ENCODE peak calls at places on chromosomes 16 and 17, in five cellular contexts. M is CD4-positive, alpha-beta T cell; K is activated CD4-positive, alpha-beta T cell treated with anti-CD3 and anti-CD28 coated beads, Interleukin-2, amount 50 U/mL, for 1 hour; V is NB4; Q is WTC11. Z is an unnamed sample.
A peak's percentile ranks its signal among the peaks of the same experiment; 100 is the strongest.

GRCh38 chr17:17824119-17824779 is 12.5 kb downstream of the SREBF1 start:
- DNase-seq in M (no peak), K (no peak), V (no peak), Q (no peak), Z (no peak)

GRCh38 chr16:58331024-58331707 is 36.3 kb upstream of the PRSS54 start:
- DNase-seq in M (no peak), K (no peak), V (no peak), Q (peak; percentile 73), Z (no peak)

GRCh38 chr16:50644730-50645129 is 36.4 kb downstream of the SNX20 start:
- DNase-seq in M (peak; percentile 52), K (peak; percentile 42), V (peak; percentile 60), Q (peak; percentile 35), Z (peak; percentile 48)

GRCh38 chr17:1186923-1187771 is 7.4 kb upstream of the ABR start:
- DNase-seq in M (peak; percentile 81), K (peak; percentile 72), V (peak; percentile 81), Q (peak; percentile 90), Z (peak; percentile 87)

GRCh38 chr17:13947499-13947898 is 121.8 kb upstream of the COX10 start:
- DNase-seq in M (no peak), K (no peak), V (no peak), Q (no peak), Z (peak; percentile 28)

GRCh38 chr17:41758601-41759000 is 24.2 kb upstream of the HAP1 start:
- DNase-seq in M (no peak), K (no peak), V (no peak), Q (no peak), Z (no peak)

GRCh38 chr17:69637399-69638165 is 223.1 kb downstream of the MAP2K6 start:
- DNase-seq in M (no peak), K (no peak), V (no peak), Q (no peak), Z (peak; percentile 74)

GRCh38 chr17:980406-981291 is 1.1 kb upstream of the NXN start:
- DNase-seq in M (peak; percentile 75), K (peak; percentile 75), V (peak; percentile 78), Q (peak; percentile 72), Z (peak; percentile 88)

GRCh38 chr16:67386861-67387455 is 6.3 kb downstream of the TPPP3 start:
- DNase-seq in M (no peak), K (no peak), V (no peak), Q (no peak), Z (no peak)

GRCh38 chr16:10619271-10619849 is 39.0 kb upstream of the EMP2 start:
- DNase-seq in M (no peak), K (no peak), V (no peak), Q (peak; percentile 46), Z (no peak)

GRCh38 chr16:66486773-66487579 is 59.9 kb downstream of the BEAN1 start:
- DNase-seq in M (peak; percentile 2), K (no peak), V (no peak), Q (no peak), Z (peak; percentile 70)

GRCh38 chr16:57859331-57859730 is 57.0 kb upstream of the KIFC3 start:
- DNase-seq in M (no peak), K (no peak), V (peak; percentile 77), Q (peak; percentile 41), Z (peak; percentile 56)

GRCh38 chr17:57397402-57397801 is 141.1 kb downstream of the MSI2 start:
- DNase-seq in M (no peak), K (no peak), V (no peak), Q (no peak), Z (no peak)

GRCh38 chr16:86901483-86901882 is 323.1 kb downstream of the FOXL1 start:
- DNase-seq in M (no peak), K (no peak), V (no peak), Q (no peak), Z (peak; percentile 26)

GRCh38 chr17:47636273-47637030 is 13.3 kb upstream of the KPNB1 start:
- DNase-seq in M (no peak), K (no peak), V (no peak), Q (no peak), Z (no peak)

GRCh38 chr16:56842133-56842532 is 22.9 kb upstream of the SLC12A3 start:
- DNase-seq in M (no peak), K (no peak), V (no peak), Q (no peak), Z (no peak)

GRCh38 chr17:8946476-8946875 is 19.0 kb downstream of the PIK3R5 start:
- DNase-seq in M (no peak), K (no peak), V (no peak), Q (no peak), Z (peak; percentile 28)

GRCh38 chr17:58399974-58400373 is 17.4 kb downstream of the RNF43 start:
- DNase-seq in M (no peak), K (no peak), V (no peak), Q (no peak), Z (no peak)

GRCh38 chr17:41002814-41003213 is 3.1 kb upstream of the KRTAP3-2 start:
- DNase-seq in M (no peak), K (no peak), V (no peak), Q (no peak), Z (no peak)

GRCh38 chr17:43517161-43517560 is 29.0 kb downstream of the ETV4 start:
- DNase-seq in M (no peak), K (no peak), V (no peak), Q (no peak), Z (peak; percentile 28)

GRCh38 chr17:74449773-74450172 is 16.7 kb upstream of the CD300A start:
- DNase-seq in M (no peak), K (no peak), V (no peak), Q (no peak), Z (no peak)

GRCh38 chr17:72613411-72614292 is 478.8 kb downstream of the SLC39A11 start:
- DNase-seq in M (no peak), K (no peak), V (peak; percentile 66), Q (no peak), Z (peak; percentile 76)

Z was measured in EH.